ENCODE peak calls at places on chromosomes 13 and 19, in eight cellular contexts. M is effector CD4-positive, alpha-beta T cell; U is frontal cortex; Z is aorta; E is NCI-H2029 treated with DMSO at 0.1 percent for 48 hours; Y is stimulated activated CD4-positive, alpha-beta T cell treated with anti-CD3 and anti-CD28 coated beads, Interleukin-15, amount 100 ng/mL, for 1 hour; V is GM12865; S is NCI-H1092 treated with DMSO at 0.1 percent for 48 hours. Q is an unnamed sample.

GRCh38 chr19:3636962-3637361 is 10.4 kb upstream of the CACTIN start:
- DNase-seq in M (no peak), U (no peak), Z (no peak), E (no peak), Y (no peak), V (no peak), S (no peak), Q (no peak)

GRCh38 chr19:18675779-18676178 is 7.7 kb upstream of the CRTC1 start:
- DNase-seq in M (no peak), U (no peak), Z (no peak), E (no peak), Y (no peak), V (peak), S (peak), Q (no peak)

GRCh38 chr19:47589824-47590223 is 16.9 kb upstream of the ZNF541 start:
- DNase-seq in M (no peak), U (no peak), Z (no peak), E (no peak), Y (no peak), V (no peak), S (no peak), Q (no peak)

GRCh38 chr13:75333103-75333502 is 148.9 kb downstream of the TBC1D4 start:
- DNase-seq in M (no peak), U (no peak), Z (no peak), E (no peak), Y (no peak), V (no peak), S (no peak), Q (no peak)

GRCh38 chr19:49400034-49400433 is 12.0 kb downstream of the KASH5 start:
- DNase-seq in M (no peak), U (no peak), Z (no peak), E (no peak), Y (no peak), V (no peak), S (no peak), Q (no peak)

GRCh38 chr13:33411312-33411711 is 125.8 kb upstream of the STARD13 start:
- DNase-seq in M (no peak), U (no peak), Z (no peak), E (no peak), Y (no peak), V (no peak), S (no peak), Q (no peak)

GRCh38 chr19:8490873-8491272 is 11.6 kb downstream of the PRAM1 start:
- DNase-seq in M (no peak), U (no peak), Z (no peak), E (no peak), Y (no peak), V (no peak), S (no peak), Q (no peak)

GRCh38 chr13:41136396-41137031 is 3.9 kb upstream of the KBTBD6 start:
- DNase-seq in M (no peak), U (no peak), Z (no peak), E (no peak), Y (no peak), V (no peak), S (no peak), Q (no peak)

GRCh38 chr13:21550918-21551317 is 53.1 kb downstream of the MICU2 start:
- DNase-seq in M (no peak), U (no peak), Z (no peak), E (no peak), Y (no peak), V (no peak), S (no peak), Q (no peak)

GRCh38 chr19:11708457-11708856 is 30.3 kb downstream of the ZNF823 start:
- DNase-seq in M (no peak), U (no peak), Z (no peak), E (no peak), Y (no peak), V (peak), S (no peak), Q (no peak)

GRCh38 chr13:36788276-36788675 is 30.7 kb upstream of the RFXAP start:
- DNase-seq in M (no peak), U (no peak), Z (no peak), E (no peak), Y (no peak), V (no peak), S (no peak), Q (no peak)

GRCh38 chr19:33747273-33747672 is 49.4 kb upstream of the KCTD15 start:
- DNase-seq in M (no peak), U (no peak), Z (no peak), E (no peak), Y (no peak), V (no peak), S (no peak), Q (no peak)

GRCh38 chr19:13241321-13242104 is 91.3 kb downstream of the IER2 start:
- DNase-seq in M (no peak), U (no peak), Z (no peak), E (no peak), Y (no peak), V (peak), S (no peak), Q (no peak)

GRCh38 chr19:56839665-56840451 is 668 bp downstream of the PEG3 start:
- DNase-seq in M (no peak), U (peak), Z (peak), E (no peak), Y (no peak), V (no peak), S (no peak), Q (no peak)

GRCh38 chr13:71477735-71478134 is 389.3 kb downstream of the DACH1 start:
- DNase-seq in M (no peak), U (no peak), Z (no peak), E (no peak), Y (no peak), V (peak), S (no peak), Q (no peak)

GRCh38 chr13:73303858-73304257 is 245.1 kb downstream of the KLF5 start:
- DNase-seq in M (no peak), U (no peak), Z (no peak), E (no peak), Y (no peak), V (no peak), S (no peak), Q (no peak)

GRCh38 chr19:17262557-17262956 is 2.0 kb downstream of the USHBP1 start:
- DNase-seq in M (no peak), U (no peak), Z (no peak), E (no peak), Y (no peak), V (no peak), S (no peak), Q (no peak)

GRCh38 chr19:11578342-11579142 is 1.1 kb upstream of the ACP5 start:
- DNase-seq in M (peak), U (no peak), Z (no peak), E (no peak), Y (no peak), V (peak), S (no peak), Q (no peak)

GRCh38 chr13:102182170-102182569 is 219.7 kb downstream of the FGF14 start:
- DNase-seq in M (no peak), U (no peak), Z (no peak), E (no peak), Y (no peak), V (no peak), S (no peak), Q (no peak)

GRCh38 chr13:99721606-99722384 is 220.5 kb downstream of the TM9SF2 start:
- DNase-seq in M (no peak), U (no peak), Z (no peak), E (no peak), Y (no peak), V (peak), S (no peak), Q (no peak)

GRCh38 chr13:51912091-51912490 is 50.3 kb downstream of the CCDC70 start:
- DNase-seq in M (no peak), U (peak), Z (no peak), E (peak), Y (no peak), V (no peak), S (peak), Q (no peak)

GRCh38 chr13:43074824-43075510 is 51.6 kb downstream of the DNAJC15 start:
- DNase-seq in M (no peak), U (no peak), Z (no peak), E (no peak), Y (no peak), V (peak), S (no peak), Q (no peak)

GRCh38 chr19:46351241-46352041 is 4.6 kb downstream of the PPP5C start:
- DNase-seq in M (no peak), U (no peak), Z (peak), E (peak), Y (no peak), V (peak), S (no peak), Q (no peak)